ENCODE peak calls at places on chromosomes 6 and 20, in five cellular contexts. G is activated T-cell treated with anti-CD3 and anti-CD28 coated beads for 1 hour; D is stimulated activated CD4-positive, alpha-beta T cell treated with anti-CD3 and anti-CD28 coated beads, Interleukin-2, amount 100 ng/mL, for 48 hours; Q is GF-D8; Y is vagina. B is an unnamed sample.

GRCh38 chr6:159252955-159253508 is 83.8 kb downstream of the FNDC1 start:
- DNase-seq in G (no peak), D (no peak), Q (no peak), Y (no peak), B (peak)

GRCh38 chr6:10995114-10995707 is 48.9 kb downstream of the ELOVL2 start:
- DNase-seq in G (no peak), D (no peak), Q (no peak), Y (no peak), B (no peak)

GRCh38 chr6:169085466-169085865 is 168.2 kb downstream of the THBS2 start:
- DNase-seq in G (no peak), D (no peak), Q (no peak), Y (no peak), B (no peak)

GRCh38 chr6:75991941-75992340 is 80.5 kb downstream of the IMPG1 start:
- DNase-seq in G (no peak), D (no peak), Q (no peak), Y (no peak), B (no peak)

GRCh38 chr20:47774081-47774777 is 11.1 kb downstream of the SULF2 start:
- DNase-seq in G (no peak), D (no peak), Q (no peak), Y (no peak), B (no peak)

GRCh38 chr6:90548001-90548400 is 38.9 kb downstream of the MAP3K7 start:
- DNase-seq in G (no peak), D (no peak), Q (no peak), Y (no peak), B (peak)

GRCh38 chr6:12012231-12012565 is at the start of gene HIVEP1:
- DNase-seq in G (no peak), D (no peak), Q (no peak), Y (no peak), B (peak)

GRCh38 chr6:128487746-128488145 is 32.7 kb downstream of the PTPRK start:
- DNase-seq in G (no peak), D (no peak), Q (no peak), Y (no peak), B (no peak)

GRCh38 chr6:127999032-127999431 is 98.2 kb upstream of the THEMIS start:
- DNase-seq in G (no peak), D (no peak), Q (no peak), Y (no peak), B (no peak)

GRCh38 chr20:6590891-6591679 is 176.4 kb upstream of the BMP2 start:
- DNase-seq in G (no peak), D (no peak), Q (no peak), Y (no peak), B (peak)

GRCh38 chr20:3168079-3168828 is 5.1 kb downstream of the LZTS3 start:
- DNase-seq in G (no peak), D (no peak), Q (no peak), Y (no peak), B (no peak)

GRCh38 chr6:142900467-142900961 is 44.5 kb downstream of the HIVEP2 start:
- DNase-seq in G (no peak), D (no peak), Q (no peak), Y (no peak), B (peak)

GRCh38 chr20:48584391-48585249 is 243.2 kb downstream of the PREX1 start:
- DNase-seq in G (no peak), D (no peak), Q (no peak), Y (no peak), B (no peak)

GRCh38 chr6:160931378-160932343 is 59.9 kb upstream of the MAP3K4 start:
- DNase-seq in G (no peak), D (no peak), Q (no peak), Y (no peak), B (peak)

GRCh38 chr20:2755451-2756055 is 44.9 kb downstream of the CPXM1 start:
- DNase-seq in G (no peak), D (no peak), Q (no peak), Y (peak), B (no peak)

GRCh38 chr20:49037962-49038387 is 8.1 kb upstream of the CSE1L start:
- DNase-seq in G (no peak), D (no peak), Q (peak), Y (no peak), B (peak)

GRCh38 chr6:128630213-128630612 is 109.8 kb upstream of the PTPRK start:
- DNase-seq in G (no peak), D (no peak), Q (no peak), Y (no peak), B (no peak)

GRCh38 chr6:54204921-54205511 is 93.8 kb downstream of the MLIP start:
- DNase-seq in G (no peak), D (no peak), Q (no peak), Y (no peak), B (no peak)

GRCh38 chr6:44409207-44409796 is 21.8 kb downstream of the CDC5L start:
- DNase-seq in G (no peak), D (no peak), Q (no peak), Y (no peak), B (no peak)

GRCh38 chr6:158322724-158323560 is 10.7 kb downstream of the TULP4 start:
- DNase-seq in G (no peak), D (no peak), Q (no peak), Y (no peak), B (peak)

GRCh38 chr6:44626608-44627007 is 239.1 kb downstream of the CDC5L start:
- DNase-seq in G (no peak), D (no peak), Q (no peak), Y (no peak), B (no peak)

GRCh38 chr6:55511124-55511820 is 67.7 kb downstream of the HMGCLL1 start:
- DNase-seq in G (no peak), D (no peak), Q (no peak), Y (no peak), B (no peak)

GRCh38 chr6:130505808-130506207 is 140.0 kb downstream of the TMEM200A start:
- DNase-seq in G (no peak), D (no peak), Q (no peak), Y (no peak), B (peak)

GRCh38 chr6:101402618-101403002 is 9.1 kb downstream of the GRIK2 start:
- DNase-seq in G (no peak), D (no peak), Q (no peak), Y (no peak), B (no peak)

GRCh38 chr20:5410450-5410849 is 93.7 kb upstream of the PROKR2 start:
- DNase-seq in G (no peak), D (no peak), Q (no peak), Y (no peak), B (no peak)

GRCh38 chr6:167678102-167679101 is 148.3 kb upstream of the AFDN start:
- DNase-seq in G (no peak), D (no peak), Q (no peak), Y (no peak), B (no peak)

GRCh38 chr6:34331361-34332050 is 61.0 kb downstream of the NUDT3 start:
- DNase-seq in G (no peak), D (no peak), Q (no peak), Y (no peak), B (no peak)

GRCh38 chr20:3479759-3480615 is 9.2 kb downstream of the ATRN start:
- DNase-seq in G (no peak), D (no peak), Q (no peak), Y (no peak), B (no peak)

GRCh38 chr6:3314621-3315020 is 55.9 kb downstream of the PSMG4 start:
- DNase-seq in G (no peak), D (no peak), Q (no peak), Y (no peak), B (no peak)

GRCh38 chr20:52937701-52938100 is 34.5 kb upstream of the TSHZ2 start:
- DNase-seq in G (no peak), D (no peak), Q (no peak), Y (no peak), B (no peak)

GRCh38 chr6:161379828-161380598 is 106.2 kb upstream of the AGPAT4 start:
- DNase-seq in G (no peak), D (no peak), Q (no peak), Y (no peak), B (peak)

GRCh38 chr6:35230498-35230897 is 16.7 kb downstream of the SCUBE3 start:
- DNase-seq in G (no peak), D (no peak), Q (no peak), Y (no peak), B (no peak)